ENCODE peak calls at places on chromosomes 6 and 20, in four cellular contexts. W, E, N and X are unnamed samples.

GRCh38 chr6:157535354-157536217 is 154.6 kb downstream of the ZDHHC14 start:
- DNase-seq in N (no peak), W (no peak), E (peak), X (peak)

GRCh38 chr20:45235995-45236394 is 14.8 kb downstream of the SEMG2 start:
- DNase-seq in W (no peak), E (peak), N (no peak), X (no peak)

GRCh38 chr6:38156818-38157565 is 337.5 kb downstream of the ZFAND3 start:
- DNase-seq in W (no peak), N (no peak), E (no peak), X (no peak)

GRCh38 chr6:138162104-138162946 is 586 bp downstream of the ARFGEF3 start:
- DNase-seq in E (peak), N (no peak), W (peak), X (no peak)

GRCh38 chr6:170287371-170287876 is 3.5 kb downstream of the DLL1 start:
- DNase-seq in W (no peak), N (no peak), E (no peak), X (no peak)

GRCh38 chr20:12984863-12985262 is 23.9 kb upstream of the SPTLC3 start:
- DNase-seq in E (peak), N (no peak), W (no peak), X (no peak)

GRCh38 chr20:32435449-32436107 is 77.4 kb downstream of the ASXL1 start:
- DNase-seq in N (no peak), W (no peak), E (no peak), X (no peak)

GRCh38 chr20:9031951-9032350 is 36.9 kb upstream of the PLCB4 start:
- DNase-seq in N (no peak), W (no peak), E (no peak), X (no peak)

GRCh38 chr20:39041067-39041466 is 78.9 kb downstream of the DHX35 start:
- DNase-seq in W (no peak), N (no peak), E (no peak), X (no peak)

GRCh38 chr6:33856655-33857054 is 52.9 kb upstream of the MLN start:
- DNase-seq in N (peak), E (no peak), W (no peak), X (peak)

GRCh38 chr6:38784506-38785235 is 69.6 kb downstream of the DNAH8 start:
- DNase-seq in N (no peak), W (no peak), E (no peak), X (no peak)

GRCh38 chr6:43103253-43103876 is 27.3 kb downstream of the PTK7 start:
- DNase-seq in W (peak), E (no peak), N (no peak), X (no peak)

GRCh38 chr6:140319209-140319608 is 944.8 kb upstream of the CITED2 start:
- DNase-seq in N (peak), W (no peak), E (no peak), X (no peak)

GRCh38 chr20:60001027-60001567 is 42.9 kb downstream of the CDH26 start:
- DNase-seq in W (peak), N (no peak), E (no peak), X (no peak)

GRCh38 chr20:9981834-9982233 is 53.0 kb upstream of the ANKEF1 start:
- DNase-seq in W (peak), N (no peak), E (peak), X (no peak)